ENCODE peak calls at places on chromosomes 7 and 10, in four cellular contexts. E, A, T and S are unnamed samples.

GRCh38 chr7:138663741-138664710 is 37.1 kb downstream of the SVOPL start:
- DNase-seq in E (no peak), A (peak; percentile 78), T (peak; percentile 4), S (no peak)

GRCh38 chr7:30760514-30761213 is 8.7 kb downstream of the INMT start:
- DNase-seq in E (no peak), A (no peak), T (no peak), S (no peak)

GRCh38 chr7:142554555-142555532 is 194.4 kb upstream of the PRSS1 start:
- DNase-seq in E (no peak), A (no peak), T (no peak), S (no peak)

GRCh38 chr10:47421057-47421952 is 37.2 kb upstream of the ZNF488 start:
- DNase-seq in E (peak; percentile 36), A (no peak), T (no peak), S (peak; percentile 43)

GRCh38 chr7:112272921-112273561 is 66.5 kb downstream of the ZNF277 start:
- DNase-seq in E (no peak), A (peak; percentile 28), T (no peak), S (no peak)

GRCh38 chr7:6478186-6478585 is 30.4 kb upstream of the DAGLB start:
- DNase-seq in E (no peak), A (no peak), T (no peak), S (no peak)

GRCh38 chr7:41328544-41328943 is 374.3 kb downstream of the INHBA start:
- DNase-seq in E (no peak), A (no peak), T (no peak), S (no peak)

GRCh38 chr7:16051561-16052280 is 365.2 kb upstream of the MEOX2 start:
- DNase-seq in E (no peak), A (no peak), T (no peak), S (no peak)

GRCh38 chr7:102872460-102872859 is 40.3 kb upstream of the LRRC17 start:
- DNase-seq in E (peak; percentile 74), A (no peak), T (no peak), S (no peak)

GRCh38 chr7:31885160-31885559 is 185.0 kb downstream of the PDE1C start:
- DNase-seq in E (no peak), A (no peak), T (no peak), S (no peak)

GRCh38 chr7:77321300-77321699 is 94.8 kb downstream of the GSAP start:
- DNase-seq in E (no peak), A (no peak), T (no peak), S (no peak)

GRCh38 chr10:110840225-110840922 is 31.4 kb upstream of the PDCD4 start:
- DNase-seq in E (no peak), A (no peak), T (no peak), S (no peak)

GRCh38 chr10:51862149-51862548 is 162.8 kb upstream of the CSTF2T start:
- DNase-seq in E (no peak), A (no peak), T (no peak), S (no peak)

GRCh38 chr7:24192053-24192452 is 91.9 kb upstream of the NPY start:
- DNase-seq in E (peak; percentile 72), A (no peak), T (no peak), S (peak; percentile 20)

GRCh38 chr10:78749898-78750297 is 318.9 kb upstream of the ZMIZ1 start:
- DNase-seq in E (no peak), A (no peak), T (no peak), S (no peak)

GRCh38 chr10:129960493-129961273 is 3.4 kb downstream of the EBF3 start:
- DNase-seq in E (no peak), A (no peak), T (no peak), S (no peak)

GRCh38 chr7:105281966-105282365 is 106.8 kb downstream of the SRPK2 start:
- DNase-seq in E (no peak), A (no peak), T (no peak), S (no peak)

GRCh38 chr10:70930251-70931000 is 42.1 kb upstream of the PCBD1 start:
- DNase-seq in E (no peak), A (no peak), T (no peak), S (no peak)

GRCh38 chr7:143068446-143068845 is 16.3 kb downstream of the OR6V1 start:
- DNase-seq in E (no peak), A (no peak), T (no peak), S (no peak)

GRCh38 chr10:129272859-129273258 is 194.2 kb upstream of the MGMT start:
- DNase-seq in E (no peak), A (no peak), T (no peak), S (no peak)

GRCh38 chr7:131272086-131272485 is 55.6 kb upstream of the MKLN1 start:
- DNase-seq in E (no peak), A (no peak), T (no peak), S (no peak)

GRCh38 chr7:27453702-27454405 is 208.8 kb downstream of the HIBADH start:
- DNase-seq in E (peak; percentile 24), A (no peak), T (no peak), S (no peak)

GRCh38 chr10:100978896-100979185 is 8.5 kb downstream of the MRPL43 start:
- DNase-seq in E (no peak), A (no peak), T (no peak), S (no peak)

GRCh38 chr7:33882040-33882800 is 23.1 kb upstream of the BMPER start:
- DNase-seq in E (no peak), A (no peak), T (no peak), S (no peak)

DNA sequence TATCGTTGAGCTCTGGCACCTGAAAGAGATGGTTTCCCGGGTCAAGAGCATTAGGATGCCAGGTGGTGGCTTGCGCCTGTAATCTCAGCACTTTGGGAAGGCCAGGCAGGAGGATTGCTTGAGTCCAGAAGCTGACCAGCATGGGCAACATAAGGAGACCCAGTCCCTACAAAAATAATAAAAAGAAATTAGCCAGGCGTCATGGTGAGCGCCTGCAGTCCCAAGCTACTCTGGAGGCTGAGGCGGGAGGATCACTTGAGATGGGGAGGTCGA is 6.1 kb upstream of the KCP start:
- DNase-seq in E (no peak), A (no peak), T (no peak), S (no peak)
- H3K27ac ChIP-seq in E (no peak overlapping the region), A (no peak overlapping the region), T (no peak overlapping the region), S (no peak overlapping the region)

GRCh38 chr10:96046546-96046945 is 3.2 kb downstream of the CCNJ start:
- DNase-seq in E (no peak), A (no peak), T (no peak), S (no peak)

GRCh38 chr10:96041146-96041545 is 2.2 kb upstream of the CCNJ start:
- DNase-seq in E (no peak), A (no peak), T (no peak), S (no peak)

GRCh38 chr10:96043895-96044580 is 655 bp downstream of the CCNJ start:
- DNase-seq in E (no peak), A (peak; percentile 59), T (peak; percentile 56), S (no peak)

GRCh38 chr10:96044686-96045085 is 1.3 kb downstream of the CCNJ start:
- DNase-seq in E (no peak), A (peak; percentile 35), T (no peak), S (no peak)

DNA sequence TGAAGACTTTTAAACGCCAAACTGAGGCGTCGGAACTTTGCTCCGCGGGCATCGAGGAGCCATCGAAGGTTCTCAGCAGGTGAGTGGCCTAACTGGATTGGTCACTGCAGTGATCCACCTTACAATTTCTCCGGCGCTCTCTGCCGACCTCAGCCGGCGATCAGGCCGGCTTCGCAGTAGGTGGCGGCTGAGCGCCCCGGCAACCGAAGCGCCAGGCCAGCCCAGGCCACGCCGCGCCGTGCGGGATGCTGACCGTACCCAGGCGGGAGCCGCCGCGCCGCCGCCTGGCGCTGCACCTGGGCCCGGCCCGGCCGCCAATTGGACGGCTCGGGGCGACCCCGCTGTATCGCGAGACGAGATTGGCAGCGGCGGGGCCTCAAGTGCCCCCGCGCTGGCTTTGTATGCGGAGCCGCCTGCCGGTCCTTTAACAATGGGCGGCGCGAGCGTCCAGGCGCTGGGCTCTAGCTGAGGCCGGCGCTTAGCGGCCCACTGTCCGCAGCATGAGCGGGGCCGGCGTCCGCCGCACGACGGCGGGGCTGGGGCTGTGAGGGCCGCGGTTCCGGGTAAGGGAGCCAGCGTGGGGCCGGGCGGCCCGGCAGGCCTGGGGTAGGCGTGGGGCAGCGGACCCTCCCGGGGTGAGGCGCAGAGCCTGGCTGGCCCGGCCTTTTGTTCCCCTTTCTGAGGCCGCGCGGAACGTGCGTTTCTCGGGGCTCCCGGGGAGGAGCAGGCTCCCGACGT is at the start of gene CCNJ:
- DNase-seq in E (peak; percentile 68), A (peak; percentile 96), T (peak; percentile 87), S (peak; percentile 44)
- H3K27ac ChIP-seq in E (peak within 1 kb of the TSS; percentile 87), A (no peak within 1 kb of the TSS), T (peak within 1 kb of the TSS; percentile 81), S (peak within 1 kb of the TSS; percentile 61)

DNA sequence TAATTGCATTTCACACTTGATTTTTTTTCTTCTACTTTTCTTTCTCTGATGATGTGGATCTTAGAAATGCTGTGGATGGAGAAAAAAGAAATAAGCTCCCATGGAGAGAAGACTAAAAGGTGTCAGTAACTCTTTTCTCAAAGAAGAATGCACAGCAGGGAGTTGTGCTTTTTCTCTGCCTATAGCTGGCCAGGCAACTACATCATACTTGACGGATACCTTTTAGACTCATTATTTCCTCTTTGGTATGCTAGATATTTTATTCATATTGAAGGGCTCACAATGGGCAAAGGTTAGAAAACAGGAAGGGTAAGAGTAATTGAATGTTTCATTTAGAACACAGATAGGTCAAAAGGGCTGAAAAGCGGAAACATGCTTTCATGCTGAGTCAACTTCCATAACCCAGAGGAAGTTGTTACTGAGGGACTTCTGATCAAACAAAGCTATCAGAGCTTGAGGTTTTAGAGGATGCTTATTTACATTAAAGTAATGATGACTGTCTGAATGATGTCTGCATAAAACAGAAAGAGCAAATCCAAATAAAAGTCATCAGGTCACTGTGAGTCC is 773.1 kb upstream of the LRRN3 start:
- DNase-seq in E (peak; percentile 13), A (peak; percentile 5), T (no peak), S (no peak)
- H3K27ac ChIP-seq in E (no peak overlapping the region), A (no peak overlapping the region), T (no peak overlapping the region), S (no peak overlapping the region)

DNA sequence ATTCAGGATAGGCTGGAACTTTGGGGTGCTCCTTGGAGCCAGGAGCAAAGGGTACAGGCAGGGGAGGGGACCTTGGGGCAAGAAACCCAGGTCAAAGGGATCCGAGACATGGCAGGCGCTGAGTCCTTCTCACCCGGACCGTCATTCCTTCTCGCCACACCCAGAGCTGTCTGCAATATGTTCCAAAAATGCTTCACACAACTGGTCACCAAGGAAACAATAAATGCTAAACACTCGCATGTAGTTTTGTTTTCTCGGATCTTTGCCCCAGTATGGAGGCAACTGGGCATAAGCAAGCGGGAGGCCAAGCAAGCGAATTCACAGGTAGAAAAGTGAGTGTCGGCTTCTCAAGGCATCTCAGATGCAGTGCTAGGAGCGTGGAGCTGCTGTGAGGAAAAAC is 80.8 kb downstream of the PIP4K2A start:
- DNase-seq in E (no peak), A (no peak), T (no peak), S (no peak)
- H3K27ac ChIP-seq in E (no peak overlapping the region), A (no peak overlapping the region), T (no peak overlapping the region), S (no peak overlapping the region)

DNA sequence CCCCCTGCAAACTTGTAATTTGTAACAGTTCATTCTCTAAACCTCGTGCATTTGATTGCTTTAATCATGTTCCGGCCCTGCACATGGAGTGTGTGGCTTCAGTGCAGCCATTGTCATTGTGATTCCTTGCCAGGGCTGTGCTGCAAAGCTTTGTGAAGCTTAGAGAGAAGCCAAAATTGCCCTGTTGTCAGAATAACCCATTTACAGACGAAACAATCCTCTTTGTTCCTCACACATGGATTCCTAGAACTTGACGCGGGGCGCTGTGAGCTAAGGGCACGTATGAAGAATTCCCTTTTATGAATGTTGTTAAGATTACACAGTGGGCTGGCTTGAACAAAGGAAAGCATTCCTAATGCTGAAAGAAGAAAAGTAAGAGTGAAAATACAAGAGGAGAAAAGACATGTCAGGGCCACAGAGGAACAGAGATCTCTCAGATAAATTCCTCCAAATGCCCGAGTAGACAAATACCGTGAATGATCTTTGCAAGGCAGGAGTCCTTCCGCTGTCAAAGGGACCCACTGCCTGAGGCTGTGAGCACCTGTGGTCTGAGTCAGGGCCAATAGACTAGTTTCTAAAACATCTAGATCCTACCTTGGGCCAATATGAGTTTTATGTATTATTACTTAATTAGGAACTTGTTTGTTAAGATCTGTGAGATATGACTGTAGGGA is 205.4 kb upstream of the C7orf33 start:
- DNase-seq in E (no peak), A (peak; percentile 8), T (no peak), S (no peak)
- H3K27ac ChIP-seq in E (no peak overlapping the region), A (no peak overlapping the region), T (no peak overlapping the region), S (no peak overlapping the region)